ENCODE peak calls at places on chromosomes 16 and 17, in eight cellular contexts. U is DMS 273 treated with DMSO at 0.1 percent for 48 hours; J is NCI-H1092 treated with DMSO at 0.1 percent for 48 hours; Q is posterior cingulate gyrus; R is fibroblast of lung; H is PC-9; D is activated effector memory CD4-positive, alpha-beta T cell treated with Interleukin-2 at 50 U/mL for 16 hours; W is cerebellar cortex. O is an unnamed sample.

GRCh38 chr17:58046230-58047094 is 36.8 kb upstream of the DYNLL2 start:
- DNase-seq in U (no peak), J (no peak), Q (peak; percentile 95), R (no peak), H (no peak), D (no peak), W (peak; percentile 78), O (no peak)

GRCh38 chr17:73521376-73521775 is 122.9 kb downstream of the SDK2 start:
- DNase-seq in U (no peak), J (no peak), Q (peak; percentile 69), R (no peak), H (no peak), D (no peak), W (no peak), O (no peak)

GRCh38 chr16:51120289-51121008 is 30.6 kb downstream of the SALL1 start:
- DNase-seq in U (no peak), J (no peak), Q (no peak), R (no peak), H (no peak), D (no peak), W (no peak), O (no peak)

GRCh38 chr16:68283346-68283745 is 19.0 kb downstream of the SLC7A6 start:
- DNase-seq in U (no peak), J (no peak), Q (no peak), R (no peak), H (no peak), D (no peak), W (no peak), O (no peak)

GRCh38 chr16:75248142-75248535 is 3.3 kb downstream of the BCAR1 start:
- DNase-seq in U (no peak), J (no peak), Q (no peak), R (no peak), H (no peak), D (no peak), W (no peak), O (no peak)

GRCh38 chr16:57899771-57900661 is 70.9 kb downstream of the CNGB1 start:
- DNase-seq in U (peak; percentile 14), J (peak; percentile 66), Q (peak; percentile 95), R (peak; percentile 59), H (peak; percentile 77), D (peak; percentile 65), W (peak; percentile 52), O (no peak)

GRCh38 chr17:1847191-1847590 is 17.4 kb downstream of the RPA1 start:
- DNase-seq in U (no peak), J (no peak), Q (no peak), R (no peak), H (no peak), D (no peak), W (no peak), O (no peak)

GRCh38 chr16:79212114-79212791 is 388.3 kb downstream of the MAF start:
- DNase-seq in U (no peak), J (no peak), Q (no peak), R (no peak), H (no peak), D (no peak), W (peak; percentile 35), O (no peak)

GRCh38 chr16:14562691-14563491 is 67.2 kb downstream of the PARN start:
- DNase-seq in U (no peak), J (no peak), Q (peak; percentile 89), R (peak; percentile 61), H (no peak), D (no peak), W (no peak), O (peak; percentile 72)

GRCh38 chr17:82330322-82331239 is 3.0 kb downstream of the SECTM1 start:
- DNase-seq in U (peak; percentile 79), J (peak; percentile 72), Q (no peak), R (peak; percentile 41), H (peak; percentile 71), D (no peak), W (no peak), O (no peak)

GRCh38 chr17:3534881-3535252 is 22.7 kb downstream of the TRPV3 start:
- DNase-seq in U (no peak), J (no peak), Q (peak; percentile 59), R (peak; percentile 20), H (no peak), D (no peak), W (peak; percentile 57), O (no peak)

GRCh38 chr16:25838724-25839186 is 147.0 kb downstream of the HS3ST4 start:
- DNase-seq in U (peak; percentile 13), J (peak; percentile 71), Q (no peak), R (peak; percentile 45), H (peak; percentile 12), D (no peak), W (peak; percentile 78), O (no peak)

GRCh38 chr17:28426081-28426519 is 20.1 kb upstream of the SLC46A1 start:
- DNase-seq in U (peak; percentile 36), J (no peak), Q (no peak), R (no peak), H (no peak), D (no peak), W (peak; percentile 32), O (no peak)

GRCh38 chr17:39174907-39175694 is 9.1 kb upstream of the ARL5C start:
- DNase-seq in U (peak; percentile 29), J (peak; percentile 44), Q (peak; percentile 89), R (peak; percentile 37), H (peak; percentile 53), D (peak; percentile 59), W (peak; percentile 76), O (no peak)

GRCh38 chr16:56603589-56603988 is 4.8 kb upstream of the MT2A start:
- DNase-seq in U (peak; percentile 22), J (no peak), Q (no peak), R (peak; percentile 37), H (no peak), D (no peak), W (peak; percentile 60), O (no peak)

GRCh38 chr17:1762233-1762905 is 509 bp downstream of the SERPINF1 start:
- DNase-seq in U (no peak), J (no peak), Q (no peak), R (peak; percentile 64), H (no peak), D (no peak), W (no peak), O (no peak)

GRCh38 chr17:82039695-82040299 is 2.3 kb upstream of the DCXR start:
- DNase-seq in U (no peak), J (no peak), Q (no peak), R (no peak), H (no peak), D (no peak), W (no peak), O (no peak)

GRCh38 chr17:61426482-61427304 is 25.5 kb upstream of the TBX4 start:
- DNase-seq in U (no peak), J (no peak), Q (no peak), R (peak; percentile 53), H (peak; percentile 37), D (no peak), W (no peak), O (no peak)

GRCh38 chr17:21513012-21513570 is 136.9 kb downstream of the KCNJ12 start:
- DNase-seq in U (no peak), J (peak; percentile 33), Q (peak; percentile 93), R (peak; percentile 57), H (peak; percentile 67), D (peak; percentile 50), W (peak; percentile 75), O (peak; percentile 5)

GRCh38 chr17:31696184-31696602 is 162.9 kb downstream of the COPRS start:
- DNase-seq in U (peak; percentile 37), J (no peak), Q (peak; percentile 94), R (peak; percentile 95), H (no peak), D (no peak), W (peak; percentile 97), O (no peak)

GRCh38 chr16:8958344-8958808 is 5.3 kb downstream of the USP7 start:
- DNase-seq in U (no peak), J (no peak), Q (peak; percentile 74), R (peak; percentile 75), H (no peak), D (no peak), W (no peak), O (no peak)

GRCh38 chr17:43372273-43372911 is 26.4 kb upstream of the ARL4D start:
- DNase-seq in U (no peak), J (no peak), Q (no peak), R (no peak), H (no peak), D (no peak), W (no peak), O (no peak)

GRCh38 chr16:49620158-49620867 is 235.6 kb downstream of the ZNF423 start:
- DNase-seq in U (peak; percentile 7), J (no peak), Q (no peak), R (peak; percentile 76), H (no peak), D (no peak), W (no peak), O (no peak)

GRCh38 chr17:65039349-65039988 is 17.1 kb downstream of the GNA13 start:
- DNase-seq in U (no peak), J (no peak), Q (no peak), R (no peak), H (peak; percentile 35), D (peak; percentile 32), W (no peak), O (no peak)

GRCh38 chr16:86303787-86304685 is 206.3 kb upstream of the FOXF1 start:
- DNase-seq in U (no peak), J (no peak), Q (no peak), R (no peak), H (no peak), D (no peak), W (no peak), O (no peak)

GRCh38 chr16:546909-547770 is 13.1 kb upstream of the PRR35 start:
- DNase-seq in U (no peak), J (no peak), Q (peak; percentile 95), R (peak; percentile 22), H (no peak), D (peak; percentile 18), W (peak; percentile 90), O (no peak)

GRCh38 chr16:20307791-20308190 is 19.5 kb downstream of the GP2 start:
- DNase-seq in U (no peak), J (no peak), Q (no peak), R (no peak), H (no peak), D (no peak), W (no peak), O (no peak)

GRCh38 chr17:50102164-50102991 is 7.2 kb downstream of the PDK2 start:
- DNase-seq in U (no peak), J (no peak), Q (peak; percentile 91), R (no peak), H (peak; percentile 74), D (no peak), W (no peak), O (no peak)

GRCh38 chr17:72677714-72678390 is 414.6 kb downstream of the SLC39A11 start:
- DNase-seq in U (no peak), J (no peak), Q (peak; percentile 14), R (peak; percentile 94), H (no peak), D (no peak), W (no peak), O (no peak)

GRCh38 chr17:11122908-11123307 is 118.1 kb upstream of the SHISA6 start:
- DNase-seq in U (no peak), J (no peak), Q (no peak), R (no peak), H (no peak), D (no peak), W (no peak), O (no peak)

GRCh38 chr16:11554054-11554453 is 32.7 kb downstream of the LITAF start:
- DNase-seq in U (no peak), J (no peak), Q (no peak), R (no peak), H (no peak), D (no peak), W (no peak), O (no peak)

O was measured in keratinocyte.